ENCODE peak calls at places on chromosomes 6 and 20, in nine cellular contexts. P, S, V, T, N, U, Q, E and B are unnamed samples.

GRCh38 chr6:7236312-7237209 is 76.4 kb downstream of the SSR1 start:
- DNase-seq in T (no peak), S (peak), U (no peak), P (no peak), Q (peak), N (no peak), E (no peak), V (no peak), B (peak)

GRCh38 chr20:2545594-2545993 is 9.2 kb downstream of the TMC2 start:
- DNase-seq in N (no peak), P (no peak), S (no peak), T (no peak), Q (no peak), V (no peak), U (no peak), E (no peak), B (no peak)

GRCh38 chr6:235763-236360 is 56.4 kb upstream of the DUSP22 start:
- DNase-seq in Q (peak), V (peak), P (no peak), E (no peak), T (no peak), N (no peak), U (no peak), S (no peak), B (no peak)

GRCh38 chr6:48472535-48472934 is 361.5 kb upstream of the PTCHD4 start:
- DNase-seq in P (no peak), E (no peak), V (no peak), T (no peak), S (no peak), N (no peak), U (no peak), Q (no peak), B (no peak)

GRCh38 chr6:167768471-167769215 is 58.1 kb upstream of the AFDN start:
- DNase-seq in S (no peak), V (no peak), E (no peak), T (no peak), P (no peak), N (no peak), Q (peak), U (no peak), B (no peak)

GRCh38 chr20:9147553-9148024 is 78.7 kb downstream of the PLCB4 start:
- DNase-seq in T (no peak), E (no peak), U (no peak), P (no peak), Q (no peak), V (no peak), S (peak), N (no peak), B (no peak)

GRCh38 chr6:33834401-33835392 is 30.9 kb upstream of the MLN start:
- DNase-seq in P (no peak), T (no peak), V (no peak), N (no peak), Q (no peak), E (no peak), U (peak), S (peak), B (peak)

GRCh38 chr20:7496394-7497111 is 443.7 kb downstream of the HAO1 start:
- DNase-seq in Q (no peak), P (no peak), N (no peak), T (no peak), S (no peak), U (no peak), E (no peak), V (no peak), B (no peak)

GRCh38 chr6:11139051-11139960 is 27.8 kb upstream of the ERVFRD-1 start:
- DNase-seq in U (no peak), N (no peak), V (no peak), T (no peak), E (no peak), S (peak), P (no peak), Q (no peak), B (peak)

GRCh38 chr6:111926731-111927302 is 53.6 kb upstream of the FYN start:
- DNase-seq in U (no peak), T (no peak), S (no peak), P (no peak), Q (no peak), E (no peak), N (no peak), V (no peak), B (no peak)

GRCh38 chr20:22106308-22106938 is 401.0 kb downstream of the PAX1 start:
- DNase-seq in Q (peak), V (peak), T (no peak), U (no peak), S (peak), N (peak), P (no peak), E (no peak), B (peak)

GRCh38 chr6:4004249-4004648 is 74.7 kb downstream of the FAM217A start:
- DNase-seq in T (no peak), U (no peak), N (no peak), S (peak), P (no peak), E (no peak), Q (no peak), V (no peak), B (no peak)

GRCh38 chr6:63803371-63803770 is 167.8 kb downstream of the PHF3 start:
- DNase-seq in P (no peak), E (no peak), T (no peak), V (no peak), N (no peak), Q (no peak), S (no peak), U (no peak), B (no peak)

GRCh38 chr6:1062786-1063545 is 248.9 kb upstream of the FOXQ1 start:
- DNase-seq in U (no peak), T (no peak), E (no peak), V (peak), S (no peak), P (no peak), Q (peak), N (no peak), B (no peak)

GRCh38 chr20:20369353-20370086 is 1.6 kb downstream of the INSM1 start:
- DNase-seq in E (no peak), T (no peak), S (peak), U (no peak), V (peak), N (peak), Q (peak), P (no peak), B (no peak)

GRCh38 chr20:62859721-62860120 is 1.9 kb downstream of the TCFL5 start:
- DNase-seq in T (no peak), N (no peak), P (no peak), U (no peak), Q (no peak), V (no peak), S (no peak), E (no peak), B (no peak)

GRCh38 chr6:92174398-92175073 is 1244.8 kb downstream of the EPHA7 start:
- DNase-seq in N (no peak), S (no peak), E (no peak), U (no peak), V (no peak), T (no peak), P (no peak), Q (no peak), B (no peak)

GRCh38 chr6:37565267-37566208 is 65.8 kb upstream of the CCDC167 start:
- DNase-seq in E (no peak), U (no peak), V (peak), N (peak), S (no peak), T (no peak), P (no peak), Q (peak), B (no peak)

GRCh38 chr6:139230421-139230840 is 61.4 kb downstream of the TXLNB start:
- DNase-seq in S (peak), P (no peak), E (no peak), T (no peak), V (peak), Q (peak), U (no peak), N (no peak), B (no peak)

GRCh38 chr6:70312165-70312564 is 9.3 kb upstream of the COL9A1 start:
- DNase-seq in U (no peak), Q (no peak), E (no peak), P (no peak), N (no peak), V (no peak), S (peak), T (no peak), B (peak)

GRCh38 chr6:144897441-144897921 is 612.3 kb downstream of the UTRN start:
- DNase-seq in T (no peak), Q (no peak), V (no peak), S (peak), N (no peak), P (no peak), U (no peak), E (no peak), B (peak)

GRCh38 chr6:43290905-43291355 is 7.1 kb upstream of the SLC22A7 start:
- DNase-seq in P (no peak), E (no peak), S (no peak), Q (no peak), T (no peak), N (no peak), U (no peak), V (no peak), B (no peak)

GRCh38 chr6:155187994-155188706 is 75.7 kb upstream of the CLDN20 start:
- DNase-seq in T (no peak), V (no peak), P (no peak), E (no peak), U (no peak), S (no peak), Q (no peak), N (no peak), B (no peak)

GRCh38 chr6:67875877-67876383 is 759.2 kb upstream of the ADGRB3 start:
- DNase-seq in V (no peak), S (no peak), N (no peak), P (no peak), U (no peak), E (no peak), T (no peak), Q (no peak), B (no peak)

GRCh38 chr6:90819483-90819882 is 232.6 kb upstream of the MAP3K7 start:
- DNase-seq in U (no peak), P (no peak), T (no peak), N (no peak), V (no peak), S (no peak), E (no peak), Q (no peak), B (no peak)

GRCh38 chr6:35181313-35181932 is 32.3 kb upstream of the SCUBE3 start:
- DNase-seq in N (no peak), V (no peak), Q (no peak), U (no peak), S (peak), E (no peak), P (peak), T (no peak), B (no peak)

GRCh38 chr6:32982702-32983492 is 14.5 kb downstream of the BRD2 start:
- DNase-seq in Q (no peak), V (no peak), E (no peak), N (no peak), P (no peak), S (no peak), U (no peak), T (no peak), B (no peak)

GRCh38 chr6:30508890-30509736 is 19.8 kb downstream of the HLA-E start:
- DNase-seq in P (no peak), S (peak), U (no peak), T (no peak), N (no peak), Q (peak), V (no peak), E (no peak), B (no peak)

GRCh38 chr6:53103993-53104675 is 38.9 kb downstream of the FBXO9 start:
- DNase-seq in U (no peak), Q (peak), P (no peak), N (no peak), T (no peak), V (peak), E (no peak), S (peak), B (no peak)

DNA sequence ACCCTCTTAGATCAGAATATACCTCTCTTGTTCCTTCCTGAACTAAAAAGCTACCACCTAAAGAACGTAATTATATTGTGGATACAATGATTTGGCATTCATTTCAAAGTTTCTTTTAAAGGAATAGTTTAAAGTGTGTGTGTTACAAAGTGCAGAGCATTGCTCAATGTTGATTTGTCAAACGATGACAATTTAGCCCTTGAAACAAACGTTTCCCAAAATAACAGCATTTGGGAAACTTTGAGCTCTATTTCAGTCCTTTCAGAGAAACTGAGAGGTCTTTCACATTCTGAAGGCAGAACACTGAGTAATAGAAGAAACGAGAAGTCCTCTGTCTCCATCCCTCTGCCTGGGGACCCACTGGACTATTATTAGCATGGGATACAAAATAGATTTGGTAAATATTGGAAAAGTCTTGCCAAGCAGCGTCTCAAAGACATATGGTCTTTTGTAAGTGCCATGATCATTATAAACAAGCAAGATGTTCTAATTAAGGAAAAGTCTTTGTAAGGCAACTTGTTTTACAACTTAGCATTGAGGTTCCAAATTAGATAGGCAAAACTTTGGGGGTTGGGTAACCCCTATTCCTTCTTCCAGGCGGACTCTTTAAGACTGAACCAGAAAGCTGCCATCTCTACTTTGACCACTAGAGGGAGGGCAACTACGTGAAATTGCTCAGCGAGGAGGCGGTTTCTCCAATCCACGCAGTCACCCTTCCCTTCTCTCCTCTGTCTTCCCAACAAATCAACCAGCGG is 208.8 kb downstream of the RNF144B start:
- DNase-seq in P (peak), S (peak), V (peak), E (peak), U (no peak), Q (peak), T (no peak), N (peak), B (peak)
- TF ChIP-seq CTCF in P (peak), S (peak), V (peak), E (peak), U (peak), Q (peak), T (peak), N (peak), B (peak)

GRCh38 chr20:24620937-24621519 is 151.6 kb downstream of the SYNDIG1 start:
- DNase-seq in V (no peak), Q (no peak), E (no peak), T (no peak), N (no peak), P (no peak), S (no peak), U (no peak), B (no peak)
- TF ChIP-seq CTCF in V (no peak), Q (no peak), E (no peak), T (no peak), N (no peak), P (no peak), S (no peak), U (no peak), B (no peak)

GRCh38 chr6:165848099-165848461 is 185.0 kb upstream of the PDE10A start:
- DNase-seq in S (no peak), U (no peak), N (peak), E (no peak), T (no peak), V (no peak), Q (peak), P (no peak), B (no peak)
- TF ChIP-seq CTCF in S (no peak), U (no peak), N (peak), E (no peak), T (no peak), V (peak), Q (peak), P (no peak), B (no peak)

DNA sequence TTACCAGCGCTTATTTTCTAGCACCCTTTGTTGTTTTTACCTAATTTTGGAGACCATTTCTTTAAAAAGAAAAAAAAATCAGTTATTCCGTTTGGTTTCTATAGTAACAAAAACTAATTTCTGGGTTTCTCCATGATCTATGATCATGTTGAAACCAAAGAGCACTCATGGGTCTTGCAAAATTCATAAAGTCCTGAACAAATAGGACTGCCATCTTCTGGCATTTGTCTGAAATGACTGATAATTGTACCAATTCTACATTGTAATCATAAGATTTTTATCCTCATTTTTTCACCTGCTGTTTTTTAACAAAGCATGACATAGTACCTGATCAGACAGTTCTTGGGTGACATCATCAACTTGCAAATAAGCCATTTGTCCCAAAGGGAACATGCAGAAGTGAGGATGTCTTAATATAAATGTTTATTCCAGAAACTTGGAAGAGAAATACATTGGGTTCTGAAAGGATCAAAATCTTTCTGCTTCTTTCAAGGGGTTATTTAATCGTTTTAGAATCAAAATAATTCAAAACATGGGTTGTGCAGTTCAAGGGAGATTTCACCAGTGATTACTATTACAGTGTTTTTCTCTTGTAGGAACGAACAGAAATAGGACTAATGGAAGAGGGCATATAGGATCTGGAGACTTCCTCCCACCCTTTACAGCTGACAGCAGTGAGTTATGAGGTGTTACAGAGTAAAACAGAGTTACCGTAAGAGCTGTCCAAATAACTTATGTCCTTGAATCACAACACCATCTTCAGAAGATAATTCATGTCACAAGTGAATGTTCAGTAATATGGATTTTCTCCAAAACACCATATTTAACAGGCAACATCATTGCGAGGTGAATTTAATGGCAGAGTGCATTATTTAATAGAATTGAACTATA is 87.1 kb upstream of the GJE1 start:
- DNase-seq in P (no peak), Q (no peak), V (no peak), U (no peak), T (no peak), E (no peak), S (peak), N (no peak), B (peak)
- TF ChIP-seq CTCF in P (peak), Q (no peak), V (peak), U (no peak), T (no peak), E (no peak), S (peak), N (no peak), B (peak)

DNA sequence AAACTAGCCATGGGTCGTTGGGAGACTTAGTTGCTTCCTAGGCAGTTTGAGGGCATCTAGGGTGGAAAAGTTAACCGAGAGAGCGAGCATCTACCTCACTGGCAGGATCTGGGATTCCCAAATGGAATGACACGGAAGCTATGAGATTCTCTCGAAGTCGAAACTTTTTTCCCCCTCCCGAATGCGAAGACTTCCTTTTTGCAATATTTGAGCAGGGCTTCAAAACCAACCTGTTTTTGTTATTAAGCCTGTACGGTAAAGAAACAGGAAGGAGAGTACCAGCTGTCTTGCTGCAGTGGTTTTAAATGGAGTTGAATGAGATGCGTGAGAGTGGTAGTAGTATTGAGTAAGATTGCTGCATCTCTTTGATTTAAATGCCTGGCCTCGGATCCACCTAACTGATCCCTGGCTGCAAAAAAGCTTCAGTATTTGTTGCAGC is 1.1 kb downstream of the NCOA3 start:
- DNase-seq in V (peak), N (no peak), T (no peak), E (no peak), Q (no peak), U (no peak), S (peak), P (no peak), B (peak)
- TF ChIP-seq CTCF in V (no peak), N (no peak), T (no peak), E (no peak), Q (no peak), U (no peak), S (no peak), P (no peak), B (no peak)

DNA sequence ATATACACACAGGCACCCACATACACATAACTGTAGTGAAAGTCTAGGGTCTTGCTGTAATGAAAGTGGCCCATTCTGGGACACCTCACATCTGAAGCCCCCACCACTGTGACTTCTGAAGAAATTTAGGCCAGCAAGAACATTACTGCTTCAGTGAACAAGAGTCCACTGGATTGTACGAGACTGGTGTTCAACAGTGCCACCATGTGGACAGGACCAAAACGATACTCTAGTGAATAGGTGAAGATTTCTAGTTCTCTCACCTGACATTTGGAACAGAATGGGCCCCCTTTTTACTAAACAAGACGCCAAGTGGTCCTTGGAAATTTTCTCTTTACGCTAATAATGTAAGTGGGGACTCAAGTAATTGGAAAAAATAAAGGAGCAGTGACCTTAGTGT is 156.9 kb downstream of the MAFB start:
- DNase-seq in Q (peak), V (peak), E (no peak), N (peak), S (peak), T (no peak), P (no peak), U (no peak), B (no peak)
- TF ChIP-seq CTCF in Q (peak), V (peak), E (no peak), N (peak), S (peak), T (no peak), P (no peak), U (peak), B (no peak)